ENCODE peak calls at places on chromosomes 6 and 20, in four cellular contexts. R, W, F and P are unnamed samples.

GRCh38 chr6:73180076-73180717 is 45.1 kb downstream of the KHDC1L start:
- DNase-seq in R (no peak), W (no peak), F (no peak), P (no peak)

GRCh38 chr6:140811642-140812041 is 1321.1 kb upstream of the GJE1 start:
- DNase-seq in R (no peak), W (no peak), F (no peak), P (no peak)

GRCh38 chr6:13924949-13925881 is at the start of gene RNF182:
- DNase-seq in R (peak), W (no peak), F (no peak), P (no peak)

GRCh38 chr20:47417245-47418060 is 61.0 kb upstream of the ZMYND8 start:
- DNase-seq in R (no peak), W (no peak), F (peak), P (no peak)

GRCh38 chr20:25032065-25032477 is 25.9 kb downstream of the ACSS1 start:
- DNase-seq in R (peak), W (no peak), F (no peak), P (no peak)

GRCh38 chr6:134464690-134465411 is 146.9 kb upstream of the SGK1 start:
- DNase-seq in R (no peak), W (no peak), F (no peak), P (no peak)

GRCh38 chr6:98487612-98488011 is 346.8 kb upstream of the POU3F2 start:
- DNase-seq in R (no peak), W (no peak), F (no peak), P (no peak)

GRCh38 chr6:9334979-9335378 is 899.6 kb upstream of the SLC35B3 start:
- DNase-seq in R (no peak), W (no peak), F (no peak), P (no peak)

GRCh38 chr6:135555550-135555949 is 58.0 kb upstream of the AHI1 start:
- DNase-seq in R (no peak), W (peak), F (no peak), P (no peak)

GRCh38 chr6:27791182-27791939 is 120.8 kb downstream of the OR2B2 start:
- DNase-seq in R (peak), W (no peak), F (peak), P (no peak)

GRCh38 chr20:276620-277495 is 13.7 kb downstream of the C20orf96 start:
- DNase-seq in R (no peak), W (no peak), F (no peak), P (no peak)

GRCh38 chr6:63927538-63927937 is 291.9 kb downstream of the PHF3 start:
- DNase-seq in R (no peak), W (no peak), F (no peak), P (no peak)

GRCh38 chr6:37251211-37251610 is 6.4 kb upstream of the TBC1D22B start:
- DNase-seq in R (no peak), W (no peak), F (no peak), P (no peak)
- TF ChIP-seq HDAC6 in R (no peak), W (no peak), F (no peak), P (no peak)

GRCh38 chr6:137699036-137699683 is 167.9 kb upstream of the TNFAIP3 start:
- DNase-seq in R (no peak), W (no peak), F (no peak), P (no peak)
- TF ChIP-seq USF2 in R (no peak), W (no peak), F (no peak), P (no peak)

GRCh38 chr20:62019144-62019805 is 46.4 kb downstream of the TAF4 start:
- DNase-seq in R (no peak), W (no peak), F (no peak), P (no peak)
- TF ChIP-seq SP1 in R (no peak), W (no peak), F (no peak), P (no peak)

DNA sequence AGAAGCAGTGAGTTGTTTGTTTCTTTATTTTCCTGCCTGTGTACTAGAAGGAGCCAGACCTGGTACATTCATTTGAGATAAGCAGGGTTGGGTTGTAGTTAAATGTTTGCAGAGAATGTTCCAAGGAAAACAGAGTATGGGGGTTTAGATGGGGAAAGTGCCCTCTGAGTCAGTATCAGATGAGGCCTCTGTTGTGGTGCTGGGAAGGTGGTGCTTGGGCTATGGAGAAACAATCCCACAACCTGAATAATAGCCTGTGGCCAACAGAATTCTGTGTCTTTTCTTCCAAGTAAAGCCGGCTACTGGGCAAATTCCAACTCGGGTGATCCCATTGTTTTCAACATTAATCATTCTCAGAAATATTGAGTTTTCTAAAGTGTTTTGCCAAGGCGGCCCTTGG is 109.3 kb downstream of the RNF144B start:
- DNase-seq in R (no peak), W (no peak), F (no peak), P (no peak)
- TF ChIP-seq HDAC6 in R (no peak), W (no peak), F (no peak), P (no peak)